ENCODE peak calls at places on chromosomes 5 and 9, in eight cellular contexts. One of them, this sample, is unnamed.

GRCh38 chr5:167295686-167296015 is 995.8 kb upstream of the WWC1 start:
- DNase-seq in neural progenitor cell: no peak
- DNase-seq in DND-41: no peak
- DNase-seq in tibial artery: no peak
- DNase-seq in heart left ventricle: no peak
- DNase-seq in thoracic aorta: no peak
- DNase-seq in SJSA1: no peak
- DNase-seq in GM23338: no peak
- DNase-seq in this sample: no peak

GRCh38 chr5:18967637-18968036 is 1020.4 kb downstream of the CDH18 start:
- DNase-seq in neural progenitor cell: no peak
- DNase-seq in DND-41: no peak
- DNase-seq in tibial artery: no peak
- DNase-seq in heart left ventricle: no peak
- DNase-seq in thoracic aorta: no peak
- DNase-seq in SJSA1: no peak
- DNase-seq in GM23338: no peak
- DNase-seq in this sample: no peak

GRCh38 chr5:180795771-180796313 is 6.8 kb downstream of the MGAT1 start:
- DNase-seq in neural progenitor cell: no peak
- DNase-seq in DND-41: no peak
- DNase-seq in tibial artery: no peak
- DNase-seq in heart left ventricle: no peak
- DNase-seq in thoracic aorta: no peak
- DNase-seq in SJSA1: no peak
- DNase-seq in GM23338: no peak
- DNase-seq in this sample: no peak

GRCh38 chr5:3023678-3024077 is 272.2 kb upstream of the IRX2 start:
- DNase-seq in neural progenitor cell: no peak
- DNase-seq in DND-41: no peak
- DNase-seq in tibial artery: no peak
- DNase-seq in heart left ventricle: no peak
- DNase-seq in thoracic aorta: no peak
- DNase-seq in SJSA1: no peak
- DNase-seq in GM23338: no peak
- DNase-seq in this sample: no peak

GRCh38 chr9:118331622-118332045 is 627.4 kb downstream of the TLR4 start:
- DNase-seq in neural progenitor cell: no peak
- DNase-seq in DND-41: no peak
- DNase-seq in tibial artery: no peak
- DNase-seq in heart left ventricle: peak
- DNase-seq in thoracic aorta: no peak
- DNase-seq in SJSA1: no peak
- DNase-seq in GM23338: no peak
- DNase-seq in this sample: no peak

GRCh38 chr5:65075623-65076250 is 307.0 kb downstream of the CWC27 start:
- DNase-seq in neural progenitor cell: no peak
- DNase-seq in DND-41: no peak
- DNase-seq in tibial artery: no peak
- DNase-seq in heart left ventricle: no peak
- DNase-seq in thoracic aorta: no peak
- DNase-seq in SJSA1: no peak
- DNase-seq in GM23338: no peak
- DNase-seq in this sample: no peak

GRCh38 chr5:6359534-6359933 is 18.8 kb downstream of the MED10 start:
- DNase-seq in neural progenitor cell: no peak
- DNase-seq in DND-41: no peak
- DNase-seq in tibial artery: no peak
- DNase-seq in heart left ventricle: no peak
- DNase-seq in thoracic aorta: no peak
- DNase-seq in SJSA1: no peak
- DNase-seq in GM23338: no peak
- DNase-seq in this sample: no peak

GRCh38 chr5:56617998-56618397 is 197.4 kb upstream of the MAP3K1 start:
- DNase-seq in neural progenitor cell: no peak
- DNase-seq in DND-41: no peak
- DNase-seq in tibial artery: no peak
- DNase-seq in heart left ventricle: no peak
- DNase-seq in thoracic aorta: no peak
- DNase-seq in SJSA1: no peak
- DNase-seq in GM23338: no peak
- DNase-seq in this sample: no peak

GRCh38 chr5:169893586-169893985 is 86.7 kb downstream of the INSYN2B start:
- DNase-seq in neural progenitor cell: no peak
- DNase-seq in DND-41: no peak
- DNase-seq in tibial artery: no peak
- DNase-seq in heart left ventricle: no peak
- DNase-seq in thoracic aorta: no peak
- DNase-seq in SJSA1: no peak
- DNase-seq in GM23338: no peak
- DNase-seq in this sample: no peak

GRCh38 chr5:136802382-136802781 is 437.0 kb upstream of the TRPC7 start:
- DNase-seq in neural progenitor cell: peak
- DNase-seq in DND-41: no peak
- DNase-seq in tibial artery: no peak
- DNase-seq in heart left ventricle: no peak
- DNase-seq in thoracic aorta: no peak
- DNase-seq in SJSA1: peak
- DNase-seq in GM23338: peak
- DNase-seq in this sample: no peak

GRCh38 chr5:157828949-157829639 is 29.9 kb downstream of the CLINT1 start:
- DNase-seq in neural progenitor cell: peak
- DNase-seq in DND-41: no peak
- DNase-seq in tibial artery: no peak
- DNase-seq in heart left ventricle: no peak
- DNase-seq in thoracic aorta: no peak
- DNase-seq in SJSA1: no peak
- DNase-seq in GM23338: peak
- DNase-seq in this sample: no peak

GRCh38 chr9:130994546-130995398 is 14.2 kb upstream of the LAMC3 start:
- DNase-seq in neural progenitor cell: no peak
- DNase-seq in DND-41: no peak
- DNase-seq in tibial artery: no peak
- DNase-seq in heart left ventricle: no peak
- DNase-seq in thoracic aorta: no peak
- DNase-seq in SJSA1: no peak
- DNase-seq in GM23338: no peak
- DNase-seq in this sample: no peak

GRCh38 chr5:177494356-177495195 is 2.8 kb downstream of the PDLIM7 start:
- DNase-seq in neural progenitor cell: peak
- DNase-seq in DND-41: no peak
- DNase-seq in tibial artery: peak
- DNase-seq in heart left ventricle: peak
- DNase-seq in thoracic aorta: peak
- DNase-seq in SJSA1: peak
- DNase-seq in GM23338: peak
- DNase-seq in this sample: no peak

GRCh38 chr5:177493795-177494355 is 3.5 kb downstream of the PDLIM7 start:
- DNase-seq in neural progenitor cell: no peak
- DNase-seq in DND-41: no peak
- DNase-seq in tibial artery: no peak
- DNase-seq in heart left ventricle: no peak
- DNase-seq in thoracic aorta: no peak
- DNase-seq in SJSA1: no peak
- DNase-seq in GM23338: no peak
- DNase-seq in this sample: no peak

GRCh38 chr5:177497011-177497296 is 450 bp downstream of the PDLIM7 start:
- DNase-seq in neural progenitor cell: no peak
- DNase-seq in DND-41: no peak
- DNase-seq in tibial artery: peak
- DNase-seq in heart left ventricle: no peak
- DNase-seq in thoracic aorta: no peak
- DNase-seq in SJSA1: no peak
- DNase-seq in GM23338: no peak
- DNase-seq in this sample: no peak

GRCh38 chr5:177496111-177497010 is 1.0 kb downstream of the PDLIM7 start:
- DNase-seq in neural progenitor cell: peak
- DNase-seq in DND-41: no peak
- DNase-seq in tibial artery: peak
- DNase-seq in heart left ventricle: peak
- DNase-seq in thoracic aorta: peak
- DNase-seq in SJSA1: peak
- DNase-seq in GM23338: peak
- DNase-seq in this sample: no peak

DNA sequence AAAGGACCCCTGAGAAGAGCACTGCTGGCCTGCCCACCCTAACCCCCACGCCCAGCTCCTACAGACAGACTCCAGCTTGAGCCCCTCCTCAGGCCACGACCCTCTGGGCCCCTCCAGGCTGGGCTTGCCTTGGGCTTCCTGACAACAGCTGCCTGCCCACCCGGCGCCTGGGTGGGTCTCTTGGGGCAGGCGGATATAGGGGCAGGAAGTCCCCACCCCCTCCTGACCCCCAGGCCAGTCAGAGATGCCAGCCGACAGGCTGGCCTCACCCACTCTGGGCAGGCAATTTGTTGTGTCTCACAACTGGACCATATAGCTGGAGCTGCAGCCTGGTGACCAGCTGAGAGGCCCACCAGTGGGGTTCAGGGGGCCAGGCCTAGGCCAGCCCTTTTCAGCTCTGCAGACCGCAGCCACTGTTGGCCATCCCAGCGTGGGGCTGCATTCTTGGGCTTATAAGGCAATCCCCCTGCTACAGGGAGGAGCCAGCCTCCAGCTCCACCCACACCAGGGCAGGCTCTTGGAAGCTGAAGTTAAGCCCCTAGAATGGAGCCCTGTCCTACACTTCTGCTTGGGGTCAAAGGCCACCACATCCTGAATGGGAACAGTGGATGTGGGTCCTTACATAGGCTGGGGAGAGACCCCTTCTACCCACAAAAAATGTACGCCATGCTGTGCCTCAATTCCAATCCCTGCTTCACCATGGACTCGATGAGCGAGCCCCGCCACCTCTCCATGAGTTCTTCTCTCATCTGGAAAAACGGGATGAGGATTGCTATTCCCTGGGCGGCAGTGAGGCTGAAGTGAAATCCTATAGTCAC is 2.0 kb downstream of the PDLIM7 start:
- DNase-seq in neural progenitor cell: peak
- DNase-seq in DND-41: no peak
- DNase-seq in tibial artery: peak
- DNase-seq in heart left ventricle: peak
- DNase-seq in thoracic aorta: peak
- DNase-seq in SJSA1: peak
- DNase-seq in GM23338: peak
- DNase-seq in this sample: no peak
- H3K27ac ChIP-seq in neural progenitor cell: peak
- H3K27ac ChIP-seq in DND-41: no peak
- H3K27ac ChIP-seq in tibial artery: peak
- H3K27ac ChIP-seq in heart left ventricle: peak
- H3K27ac ChIP-seq in thoracic aorta: peak
- H3K27ac ChIP-seq in SJSA1: peak
- H3K27ac ChIP-seq in GM23338: peak
- H3K27ac ChIP-seq in this sample: peak

GRCh38 chr5:322942-323879 is 1.7 kb downstream of the AHRR start:
- DNase-seq in neural progenitor cell: no peak
- DNase-seq in DND-41: no peak
- DNase-seq in tibial artery: no peak
- DNase-seq in heart left ventricle: no peak
- DNase-seq in thoracic aorta: no peak
- DNase-seq in SJSA1: no peak
- DNase-seq in GM23338: peak
- DNase-seq in this sample: no peak

GRCh38 chr5:321726-322251 is 275 bp downstream of the AHRR start:
- DNase-seq in neural progenitor cell: no peak
- DNase-seq in DND-41: no peak
- DNase-seq in tibial artery: no peak
- DNase-seq in heart left ventricle: no peak
- DNase-seq in thoracic aorta: no peak
- DNase-seq in SJSA1: peak
- DNase-seq in GM23338: peak
- DNase-seq in this sample: no peak

GRCh38 chr5:322281-322941 is 897 bp downstream of the AHRR start:
- DNase-seq in neural progenitor cell: no peak
- DNase-seq in DND-41: no peak
- DNase-seq in tibial artery: no peak
- DNase-seq in heart left ventricle: no peak
- DNase-seq in thoracic aorta: no peak
- DNase-seq in SJSA1: peak
- DNase-seq in GM23338: peak
- DNase-seq in this sample: no peak

GRCh38 chr5:326109-326508 is 4.6 kb downstream of the AHRR start:
- DNase-seq in neural progenitor cell: no peak
- DNase-seq in DND-41: no peak
- DNase-seq in tibial artery: no peak
- DNase-seq in heart left ventricle: no peak
- DNase-seq in thoracic aorta: no peak
- DNase-seq in SJSA1: no peak
- DNase-seq in GM23338: no peak
- DNase-seq in this sample: no peak

GRCh38 chr5:324736-325612 is 3.5 kb downstream of the AHRR start:
- DNase-seq in neural progenitor cell: no peak
- DNase-seq in DND-41: no peak
- DNase-seq in tibial artery: no peak
- DNase-seq in heart left ventricle: no peak
- DNase-seq in thoracic aorta: no peak
- DNase-seq in SJSA1: no peak
- DNase-seq in GM23338: no peak
- DNase-seq in this sample: no peak
- H3K4me3 ChIP-seq in neural progenitor cell: no peak
- H3K4me3 ChIP-seq in DND-41: no peak
- H3K4me3 ChIP-seq in tibial artery: no peak
- H3K4me3 ChIP-seq in heart left ventricle: no peak
- H3K4me3 ChIP-seq in thoracic aorta: no peak
- H3K4me3 ChIP-seq in SJSA1: no peak
- H3K4me3 ChIP-seq in GM23338: no peak
- H3K4me3 ChIP-seq in this sample: no peak

GRCh38 chr5:58507715-58508114 is 16.5 kb downstream of the GAPT start:
- DNase-seq in neural progenitor cell: no peak
- DNase-seq in DND-41: no peak
- DNase-seq in tibial artery: no peak
- DNase-seq in heart left ventricle: no peak
- DNase-seq in thoracic aorta: no peak
- DNase-seq in SJSA1: no peak
- DNase-seq in GM23338: peak
- DNase-seq in this sample: no peak
- H3K27ac ChIP-seq in neural progenitor cell: no peak
- H3K27ac ChIP-seq in DND-41: no peak
- H3K27ac ChIP-seq in tibial artery: no peak
- H3K27ac ChIP-seq in heart left ventricle: no peak
- H3K27ac ChIP-seq in thoracic aorta: no peak
- H3K27ac ChIP-seq in SJSA1: no peak
- H3K27ac ChIP-seq in GM23338: no peak
- H3K27ac ChIP-seq in this sample: no peak

DNA sequence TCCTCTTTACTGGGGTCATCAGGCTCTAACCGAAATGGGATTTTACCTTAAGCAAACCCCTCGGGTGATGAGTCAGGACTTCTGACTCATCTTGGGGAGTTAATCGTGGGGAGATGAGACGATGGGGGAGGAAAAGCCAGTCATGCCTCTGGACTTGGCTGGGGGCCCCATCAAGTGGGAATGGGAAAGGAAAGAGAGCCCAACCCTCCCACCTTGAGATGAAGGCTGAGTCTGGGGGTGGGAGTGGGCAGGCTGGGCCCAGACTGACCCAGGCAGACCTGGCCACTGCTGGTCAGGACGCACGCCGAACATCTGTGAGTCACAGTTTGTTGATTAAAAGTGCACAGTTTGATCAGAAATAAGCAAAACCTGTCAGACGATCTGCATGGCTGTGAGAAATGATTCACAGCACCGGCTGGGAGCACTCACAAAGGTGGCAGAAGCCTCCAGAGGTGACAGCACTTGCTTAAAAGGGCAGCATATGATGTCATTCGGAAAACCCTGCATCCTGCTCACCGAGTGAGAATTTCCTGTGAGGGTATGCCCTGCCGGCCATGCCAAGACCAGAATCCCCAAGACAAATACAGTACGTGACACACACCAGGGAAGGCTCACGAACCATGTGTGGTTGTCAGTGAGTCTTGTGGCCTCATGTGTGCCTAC is 50.0 kb upstream of the SLC25A51 start:
- DNase-seq in neural progenitor cell: no peak
- DNase-seq in DND-41: no peak
- DNase-seq in tibial artery: no peak
- DNase-seq in heart left ventricle: no peak
- DNase-seq in thoracic aorta: peak
- DNase-seq in SJSA1: peak
- DNase-seq in GM23338: no peak
- DNase-seq in this sample: no peak
- H3K4me3 ChIP-seq in neural progenitor cell: no peak
- H3K4me3 ChIP-seq in DND-41: no peak
- H3K4me3 ChIP-seq in tibial artery: no peak
- H3K4me3 ChIP-seq in heart left ventricle: no peak
- H3K4me3 ChIP-seq in thoracic aorta: no peak
- H3K4me3 ChIP-seq in SJSA1: no peak
- H3K4me3 ChIP-seq in GM23338: no peak
- H3K4me3 ChIP-seq in this sample: no peak